ENCODE peak calls at places on chromosome 14, in eight cellular contexts. J is stimulated activated CD4-positive, alpha-beta T cell treated with anti-CD3 and anti-CD28 coated beads, Interleukin-15, amount 100 ng/mL, for 1 hour; Z is T-helper 1 cell; E is fibroblast of mammary gland; O is midbrain; L is GM03348; A is neural progenitor cell; T is stimulated activated CD8-positive, alpha-beta memory T cell treated with anti-CD3 and anti-CD28 coated beads, Interleukin-4, amount 100 ng/mL, for 4 hours. G is an unnamed sample.

GRCh38 chr14:71311061-71311460 is 403.8 kb downstream of the PCNX1 start:
- DNase-seq in J (no peak), Z (no peak), E (peak), O (no peak), L (no peak), A (no peak), T (no peak), G (no peak)

GRCh38 chr14:76710093-76711010 is 50.9 kb upstream of the VASH1 start:
- DNase-seq in J (no peak), Z (peak), E (peak), O (peak), L (peak), A (peak), T (no peak), G (peak)

GRCh38 chr14:61337893-61338292 is 16.5 kb downstream of the PRKCH start:
- DNase-seq in J (peak), Z (peak), E (no peak), O (no peak), L (no peak), A (no peak), T (peak), G (no peak)

GRCh38 chr14:57865450-57866198 is at the start of gene SLC35F4:
- DNase-seq in J (no peak), Z (no peak), E (peak), O (no peak), L (peak), A (peak), T (no peak), G (no peak)

GRCh38 chr14:51139221-51139681 is 44.3 kb upstream of the TRIM9 start:
- DNase-seq in J (no peak), Z (no peak), E (peak), O (no peak), L (no peak), A (no peak), T (no peak), G (no peak)

GRCh38 chr14:38866461-38866860 is 236.6 kb downstream of the SEC23A start:
- DNase-seq in J (no peak), Z (no peak), E (no peak), O (peak), L (no peak), A (no peak), T (no peak), G (no peak)

GRCh38 chr14:39265032-39265431 is 31.3 kb downstream of the MIA2 start:
- DNase-seq in J (no peak), Z (no peak), E (peak), O (no peak), L (peak), A (no peak), T (no peak), G (no peak)

GRCh38 chr14:101315802-101316296 is 245.4 kb upstream of the DIO3 start:
- DNase-seq in J (no peak), Z (no peak), E (peak), O (no peak), L (no peak), A (no peak), T (no peak), G (no peak)

GRCh38 chr14:63524537-63525155 is 18.5 kb downstream of the PPP2R5E start:
- DNase-seq in J (no peak), Z (no peak), E (no peak), O (no peak), L (no peak), A (no peak), T (no peak), G (peak)

GRCh38 chr14:52949711-52950409 is 990 bp downstream of the FERMT2 start:
- DNase-seq in J (no peak), Z (no peak), E (peak), O (peak), L (peak), A (peak), T (no peak), G (no peak)

GRCh38 chr14:31950760-31951637 is 126.1 kb upstream of the ARHGAP5 start:
- DNase-seq in J (no peak), Z (no peak), E (peak), O (no peak), L (peak), A (peak), T (no peak), G (no peak)

GRCh38 chr14:80634106-80634758 is 307.3 kb downstream of the CEP128 start:
- DNase-seq in J (no peak), Z (no peak), E (peak), O (no peak), L (no peak), A (no peak), T (no peak), G (no peak)

GRCh38 chr14:92651793-92652382 is 96.5 kb downstream of the LGMN start:
- DNase-seq in J (no peak), Z (no peak), E (no peak), O (peak), L (no peak), A (no peak), T (peak), G (no peak)

GRCh38 chr14:90535556-90535930 is 138.7 kb downstream of the CALM1 start:
- DNase-seq in J (no peak), Z (no peak), E (no peak), O (no peak), L (no peak), A (no peak), T (no peak), G (no peak)

GRCh38 chr14:61516957-61517356 is 178.4 kb upstream of the HIF1A start:
- DNase-seq in J (no peak), Z (no peak), E (peak), O (no peak), L (peak), A (no peak), T (no peak), G (no peak)

GRCh38 chr14:30283822-30284446 is 275.0 kb upstream of the G2E3 start:
- DNase-seq in J (no peak), Z (no peak), E (peak), O (peak), L (peak), A (peak), T (no peak), G (no peak)

GRCh38 chr14:90287791-90288190 is 31.4 kb downstream of the PSMC1 start:
- DNase-seq in J (no peak), Z (no peak), E (no peak), O (no peak), L (no peak), A (no peak), T (no peak), G (no peak)

GRCh38 chr14:100696590-100696989 is 30.1 kb upstream of the DLK1 start:
- DNase-seq in J (no peak), Z (no peak), E (no peak), O (no peak), L (no peak), A (no peak), T (no peak), G (no peak)

GRCh38 chr14:72401632-72402428 is 469.6 kb downstream of the RGS6 start:
- DNase-seq in J (no peak), Z (peak), E (no peak), O (no peak), L (no peak), A (no peak), T (no peak), G (no peak)

G was measured in germinal center.